ENCODE peak calls at places on chromosomes 13 and 19, in eight cellular contexts. P is AG04450, B is AG09319, D is epithelial cell of esophagus, F is fibroblast of lung, A is cardiac muscle cell, E is type B pancreatic cell, R is HFFc6. J is an unnamed sample.

GRCh38 chr13:52348983-52349780 is 56.8 kb downstream of the THSD1 start:
- DNase-seq in P (no peak), B (no peak), D (peak), F (peak), A (no peak), E (no peak), R (peak), J (peak)

GRCh38 chr19:49315111-49315510 is 9.9 kb downstream of the SLC6A16 start:
- DNase-seq in P (no peak), B (no peak), D (no peak), F (no peak), A (no peak), E (no peak), R (no peak), J (no peak)

GRCh38 chr19:33133438-33134031 is 1.6 kb downstream of the WDR88 start:
- DNase-seq in P (no peak), B (no peak), D (no peak), F (no peak), A (no peak), E (no peak), R (no peak), J (no peak)

GRCh38 chr13:81048026-81048461 is 707.1 kb upstream of the SPRY2 start:
- DNase-seq in P (no peak), B (no peak), D (no peak), F (no peak), A (no peak), E (no peak), R (no peak), J (peak)

GRCh38 chr13:32261567-32261966 is 53.6 kb downstream of the ZAR1L start:
- DNase-seq in P (peak), B (no peak), D (peak), F (peak), A (peak), E (no peak), R (peak), J (peak)

GRCh38 chr13:42084722-42085121 is 36.3 kb downstream of the DGKH start:
- DNase-seq in P (no peak), B (no peak), D (no peak), F (no peak), A (no peak), E (no peak), R (no peak), J (no peak)

GRCh38 chr19:43636121-43636683 is 3.4 kb downstream of the CADM4 start:
- DNase-seq in P (no peak), B (no peak), D (no peak), F (peak), A (no peak), E (no peak), R (no peak), J (no peak)

GRCh38 chr13:111046590-111047141 is 68.4 kb upstream of the ARHGEF7 start:
- DNase-seq in P (peak), B (no peak), D (no peak), F (peak), A (no peak), E (no peak), R (peak), J (no peak)

GRCh38 chr13:114131581-114132418 is 623 bp downstream of the RASA3 start:
- DNase-seq in P (no peak), B (no peak), D (peak), F (peak), A (peak), E (no peak), R (no peak), J (no peak)

GRCh38 chr19:5144545-5145179 is 175.7 kb downstream of the KDM4B start:
- DNase-seq in P (no peak), B (no peak), D (no peak), F (no peak), A (no peak), E (no peak), R (no peak), J (no peak)

GRCh38 chr19:5559804-5560133 is 8.0 kb downstream of the TINCR start:
- DNase-seq in P (no peak), B (no peak), D (no peak), F (no peak), A (no peak), E (no peak), R (no peak), J (no peak)

GRCh38 chr19:11414544-11414943 is 4.6 kb downstream of the RGL3 start:
- DNase-seq in P (no peak), B (no peak), D (no peak), F (no peak), A (no peak), E (no peak), R (no peak), J (no peak)

GRCh38 chr13:101661839-101662238 is 209.4 kb downstream of the ITGBL1 start:
- DNase-seq in P (no peak), B (no peak), D (no peak), F (peak), A (no peak), E (no peak), R (no peak), J (no peak)

GRCh38 chr19:19997656-19998268 is 41.5 kb downstream of the ZNF682 start:
- DNase-seq in P (no peak), B (no peak), D (peak), F (no peak), A (peak), E (no peak), R (no peak), J (no peak)

GRCh38 chr19:42023121-42023942 is 29.3 kb upstream of the ATP1A3 start:
- DNase-seq in P (no peak), B (no peak), D (peak), F (peak), A (peak), E (no peak), R (peak), J (peak)

GRCh38 chr13:28492527-28493367 is 2.2 kb downstream of the FLT1 start:
- DNase-seq in P (no peak), B (no peak), D (no peak), F (no peak), A (peak), E (no peak), R (peak), J (no peak)

GRCh38 chr13:51848674-51849073 is 3.7 kb upstream of the TMEM272 start:
- DNase-seq in P (no peak), B (no peak), D (peak), F (peak), A (no peak), E (no peak), R (peak), J (peak)

GRCh38 chr19:9250630-9251029 is at the start of gene OR7E24:
- DNase-seq in P (no peak), B (no peak), D (no peak), F (no peak), A (no peak), E (no peak), R (no peak), J (no peak)

GRCh38 chr13:99373436-99373835 is 66.2 kb upstream of the GPR183 start:
- DNase-seq in P (no peak), B (no peak), D (no peak), F (no peak), A (no peak), E (no peak), R (no peak), J (no peak)

GRCh38 chr19:33771308-33772101 is 25.2 kb upstream of the KCTD15 start:
- DNase-seq in P (peak), B (peak), D (peak), F (peak), A (peak), E (peak), R (peak), J (peak)

GRCh38 chr19:50967924-50968708 is 1.3 kb downstream of the KLK6 start:
- DNase-seq in P (no peak), B (no peak), D (no peak), F (no peak), A (no peak), E (no peak), R (no peak), J (no peak)

GRCh38 chr19:3136684-3137055 is 837 bp downstream of the GNA15 start:
- DNase-seq in P (no peak), B (no peak), D (peak), F (no peak), A (no peak), E (no peak), R (no peak), J (peak)

GRCh38 chr19:14383898-14384669 is 2.8 kb downstream of the ADGRE5 start:
- DNase-seq in P (no peak), B (no peak), D (peak), F (peak), A (no peak), E (no peak), R (peak), J (peak)

GRCh38 chr13:20126460-20127262 is 34.2 kb downstream of the GJA3 start:
- DNase-seq in P (no peak), B (no peak), D (no peak), F (no peak), A (peak), E (no peak), R (no peak), J (no peak)

GRCh38 chr19:39327990-39328705 is 7.5 kb upstream of the LRFN1 start:
- DNase-seq in P (peak), B (no peak), D (peak), F (peak), A (peak), E (peak), R (peak), J (peak)

GRCh38 chr13:79810671-79811070 is 329.7 kb downstream of the NDFIP2 start:
- DNase-seq in P (peak), B (no peak), D (peak), F (peak), A (peak), E (no peak), R (peak), J (no peak)

GRCh38 chr13:71303144-71303543 is 563.9 kb downstream of the DACH1 start:
- DNase-seq in P (no peak), B (no peak), D (peak), F (peak), A (no peak), E (no peak), R (no peak), J (no peak)

GRCh38 chr13:60078226-60078625 is 85.5 kb downstream of the DIAPH3 start:
- DNase-seq in P (no peak), B (no peak), D (peak), F (no peak), A (no peak), E (no peak), R (no peak), J (no peak)

GRCh38 chr13:51935326-51936171 is 73.8 kb downstream of the CCDC70 start:
- DNase-seq in P (no peak), B (no peak), D (peak), F (peak), A (peak), E (no peak), R (peak), J (peak)

GRCh38 chr19:2734589-2735288 is 5.1 kb downstream of the SLC39A3 start:
- DNase-seq in P (no peak), B (no peak), D (no peak), F (no peak), A (no peak), E (no peak), R (no peak), J (no peak)

GRCh38 chr13:79485014-79485441 is 4.1 kb downstream of the NDFIP2 start:
- DNase-seq in P (peak), B (no peak), D (peak), F (peak), A (no peak), E (no peak), R (peak), J (peak)

GRCh38 chr19:41541990-41542584 is 33.9 kb upstream of the CEACAM21 start:
- DNase-seq in P (no peak), B (no peak), D (peak), F (no peak), A (peak), E (no peak), R (peak), J (peak)

GRCh38 chr13:42891591-42891990 is 100.5 kb downstream of the EPSTI1 start:
- DNase-seq in P (no peak), B (no peak), D (peak), F (no peak), A (no peak), E (no peak), R (no peak), J (no peak)

GRCh38 chr19:55526216-55527196 is 10.4 kb downstream of the SBK2 start:
- DNase-seq in P (no peak), B (peak), D (peak), F (peak), A (peak), E (no peak), R (peak), J (peak)

GRCh38 chr13:44132710-44133109 is 240.9 kb upstream of the SERP2 start:
- DNase-seq in P (no peak), B (no peak), D (no peak), F (peak), A (no peak), E (no peak), R (peak), J (peak)
- TF ChIP-seq CTCF in P (no peak), B (no peak), D (no peak), F (no peak), A (no peak), E (no peak), R (no peak), J (no peak)

GRCh38 chr19:18941628-18942354 is 774 bp upstream of the HOMER3 start:
- DNase-seq in P (no peak), B (no peak), D (no peak), F (no peak), A (no peak), E (no peak), R (no peak), J (no peak)

GRCh38 chr19:18942692-18943091 is 1.7 kb upstream of the HOMER3 start:
- DNase-seq in P (no peak), B (no peak), D (no peak), F (no peak), A (no peak), E (no peak), R (no peak), J (no peak)

GRCh38 chr19:18939922-18940775 is 868 bp downstream of the HOMER3 start:
- DNase-seq in P (no peak), B (no peak), D (peak), F (peak), A (peak), E (no peak), R (peak), J (peak)

GRCh38 chr19:18939163-18939562 is 1.9 kb downstream of the HOMER3 start:
- DNase-seq in P (no peak), B (no peak), D (no peak), F (no peak), A (no peak), E (no peak), R (no peak), J (no peak)

DNA sequence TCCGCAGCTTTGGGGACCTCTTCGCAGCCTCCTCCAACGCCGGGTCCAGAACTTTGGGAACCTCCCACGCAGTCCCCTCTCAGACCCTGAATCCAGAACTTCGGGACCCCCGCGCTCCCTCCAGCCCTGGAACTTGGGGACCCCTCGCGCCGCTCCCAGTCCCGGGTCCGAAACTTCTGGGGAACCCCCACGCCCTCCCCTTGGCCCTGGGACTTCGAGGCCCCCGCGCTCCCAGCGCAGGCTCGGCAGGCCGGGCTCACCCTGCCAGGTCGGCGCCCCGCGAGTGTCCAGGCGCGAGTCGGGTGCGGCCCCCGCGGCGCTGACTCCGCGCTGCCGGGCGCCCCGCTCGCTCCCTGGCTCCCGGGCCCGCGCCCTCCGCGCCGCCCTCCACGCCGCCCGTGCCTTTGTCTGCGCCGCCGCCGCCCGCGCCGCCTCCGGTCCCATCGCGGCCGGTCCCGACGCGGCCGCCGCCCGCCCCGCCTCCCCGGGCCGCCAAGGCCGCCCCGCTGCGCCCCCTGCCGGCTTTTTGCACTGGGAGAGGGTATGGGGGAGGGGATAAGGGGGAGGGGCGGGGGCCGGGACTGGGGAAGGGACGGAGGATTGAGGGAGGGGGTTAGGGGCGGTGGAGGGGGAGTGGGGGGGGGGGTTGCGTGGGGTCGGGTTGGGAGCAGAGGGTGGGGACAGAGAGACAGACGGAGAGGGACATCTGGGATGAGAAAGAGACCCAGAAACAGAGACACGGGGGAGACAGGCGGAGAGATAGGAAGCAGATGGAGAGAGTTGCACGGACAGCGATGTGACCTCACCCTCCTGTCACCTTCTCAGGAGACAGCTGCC is at the start of gene HOMER3:
- DNase-seq in P (no peak), B (peak), D (peak), F (peak), A (peak), E (peak), R (peak), J (peak)
- TF ChIP-seq CTCF in P (peak), B (peak), D (peak), F (no peak), A (peak), E (peak), R (peak), J (peak)

DNA sequence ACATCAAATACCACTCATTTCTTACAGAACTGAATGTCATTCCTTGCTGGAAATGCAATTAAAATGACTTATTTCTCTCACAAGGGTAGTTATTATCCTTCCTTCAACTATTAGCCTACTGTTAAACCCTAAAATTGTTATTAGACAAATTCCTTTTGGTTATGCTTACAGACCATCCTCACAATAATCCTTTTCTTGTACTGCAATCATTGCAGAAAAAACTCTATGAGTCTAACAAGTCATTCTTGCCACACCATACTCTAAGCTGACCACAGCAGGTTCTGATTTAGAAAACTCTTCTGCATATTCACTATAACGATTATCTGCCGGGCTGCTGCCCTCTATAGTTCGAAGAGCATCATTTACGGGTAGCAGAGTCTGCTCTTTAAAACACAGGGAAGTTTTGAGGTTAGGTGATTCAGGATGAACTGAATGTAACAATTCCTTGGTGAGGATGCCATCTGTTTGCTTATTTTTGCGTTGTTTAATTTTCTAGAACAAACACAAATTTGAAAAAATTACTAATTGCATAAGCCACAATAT is 38.2 kb downstream of the MTMR6 start:
- DNase-seq in P (no peak), B (peak), D (peak), F (peak), A (peak), E (no peak), R (peak), J (peak)
- TF ChIP-seq CTCF in P (peak), B (peak), D (peak), F (peak), A (peak), E (peak), R (peak), J (peak)

GRCh38 chr13:36432106-36432544 is at the start of gene CCNA1:
- DNase-seq in P (no peak), B (no peak), D (peak), F (peak), A (peak), E (no peak), R (no peak), J (peak)

GRCh38 chr13:36431204-36432105 is 840 bp upstream of the CCNA1 start:
- DNase-seq in P (no peak), B (no peak), D (peak), F (no peak), A (peak), E (no peak), R (no peak), J (peak)

GRCh38 chr13:36438594-36439483 is 6.5 kb downstream of the CCNA1 start:
- DNase-seq in P (no peak), B (no peak), D (peak), F (no peak), A (no peak), E (no peak), R (no peak), J (no peak)

GRCh38 chr13:36436811-36437210 is 4.5 kb downstream of the CCNA1 start:
- DNase-seq in P (no peak), B (no peak), D (no peak), F (no peak), A (no peak), E (no peak), R (no peak), J (no peak)
- TF ChIP-seq CTCF in P (no peak), B (no peak), D (no peak), F (no peak), A (no peak), E (no peak), R (no peak), J (no peak)

DNA sequence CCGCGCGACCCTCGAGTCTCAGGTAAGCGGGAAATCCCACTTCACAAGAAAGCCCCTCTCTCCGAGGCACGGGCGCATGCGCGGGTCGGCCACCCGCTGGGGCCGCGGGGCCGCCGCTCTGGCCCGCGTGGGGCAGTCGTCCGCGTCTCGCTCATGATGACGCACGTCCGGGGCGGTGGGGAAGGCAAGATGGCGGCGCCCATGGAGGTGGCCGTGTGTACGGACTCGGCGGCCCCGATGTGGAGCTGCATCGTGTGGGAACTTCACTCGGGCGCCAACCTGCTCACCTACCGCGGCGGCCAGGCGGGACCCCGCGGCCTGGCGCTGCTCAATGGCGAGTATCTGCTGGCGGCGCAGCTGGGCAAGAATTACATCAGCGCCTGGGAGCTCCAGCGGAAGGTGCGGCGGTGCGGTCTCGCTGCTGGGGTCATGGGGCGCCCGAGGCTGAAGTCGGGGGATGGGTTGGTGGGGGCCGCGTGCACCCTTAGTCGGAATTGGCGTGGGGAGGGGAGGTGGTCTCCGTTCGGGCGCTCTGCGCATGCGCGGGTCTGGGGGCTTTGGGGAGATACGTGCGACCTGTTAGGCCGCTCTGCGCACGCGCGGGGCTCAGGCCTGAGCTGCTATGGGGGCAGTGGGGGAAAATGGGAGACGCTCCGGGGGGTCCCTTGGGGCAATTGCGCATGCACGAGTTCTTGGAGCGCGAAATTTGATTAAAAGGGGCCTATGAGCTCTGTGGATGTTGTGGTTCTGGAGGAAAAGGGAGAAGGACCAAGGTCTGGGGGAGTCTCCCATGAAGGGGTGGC is at the start of gene WDR18:
- DNase-seq in P (peak), B (peak), D (peak), F (peak), A (peak), E (peak), R (peak), J (peak)
- TF ChIP-seq CTCF in P (no peak), B (no peak), D (no peak), F (no peak), A (peak), E (peak), R (peak), J (no peak)

J was measured in MCF 10A.